ENCODE peak calls at places on chromosomes 6 and 20, in five cellular contexts. O is colonic mucosa, J is neural progenitor cell, X is adipocyte, W is brain microvascular endothelial cell. D is an unnamed sample.

GRCh38 chr6:64326939-64327338 is 691.3 kb downstream of the PHF3 start:
- DNase-seq in J (no peak), X (no peak), O (no peak), W (no peak), D (no peak)

GRCh38 chr6:57130784-57131183 is 40.8 kb downstream of the ZNF451 start:
- DNase-seq in X (no peak), O (no peak), J (no peak), W (no peak), D (no peak)

GRCh38 chr20:30912006-30912660 is 345.3 kb upstream of the DEFB115 start:
- DNase-seq in J (peak; percentile 69), O (no peak), X (no peak), W (no peak), D (no peak)

GRCh38 chr6:447381-448165 is 56.0 kb downstream of the IRF4 start:
- DNase-seq in X (no peak), J (no peak), W (no peak), O (no peak), D (no peak)

GRCh38 chr20:9912858-9913434 is 74.1 kb upstream of the PAK5 start:
- DNase-seq in O (peak; percentile 27), X (peak; percentile 77), W (peak; percentile 65), J (peak; percentile 62), D (peak; percentile 67)

GRCh38 chr6:120556491-120556890 is 777.8 kb downstream of the TBC1D32 start:
- DNase-seq in W (no peak), O (no peak), X (no peak), J (no peak), D (no peak)

GRCh38 chr20:46670585-46671584 is 18.4 kb downstream of the TP53RK start:
- DNase-seq in J (no peak), O (no peak), X (no peak), W (no peak), D (no peak)

GRCh38 chr6:2355155-2355554 is 109.8 kb upstream of the GMDS start:
- DNase-seq in O (no peak), X (no peak), J (no peak), W (no peak), D (no peak)

GRCh38 chr20:12729326-12729725 is 279.4 kb upstream of the SPTLC3 start:
- DNase-seq in O (no peak), X (no peak), J (no peak), W (no peak), D (no peak)

GRCh38 chr6:161127071-161127740 is 135.6 kb downstream of the MAP3K4 start:
- DNase-seq in X (no peak), W (no peak), J (no peak), O (no peak), D (no peak)

GRCh38 chr6:150207931-150208570 is 65.2 kb downstream of the PPP1R14C start:
- DNase-seq in J (no peak), O (no peak), W (no peak), X (peak; percentile 48), D (no peak)

GRCh38 chr20:4633780-4634179 is 87.9 kb upstream of the PRND start:
- DNase-seq in O (no peak), W (peak; percentile 75), X (peak; percentile 86), J (no peak), D (no peak)

GRCh38 chr6:98777762-98778161 is 56.6 kb upstream of the POU3F2 start:
- DNase-seq in X (no peak), J (no peak), O (no peak), W (no peak), D (no peak)

GRCh38 chr6:132715204-132715603 is 1.3 kb upstream of the VNN1 start:
- DNase-seq in W (peak; percentile 74), O (peak; percentile 47), J (peak; percentile 75), X (peak; percentile 58), D (peak; percentile 68)

GRCh38 chr6:21586760-21587181 is 6.8 kb upstream of the SOX4 start:
- DNase-seq in O (peak; percentile 77), X (no peak), J (no peak), W (no peak), D (peak; percentile 80)

GRCh38 chr6:3022765-3023662 is 23.3 kb downstream of the NQO2 start:
- DNase-seq in W (peak; percentile 2), O (peak; percentile 46), X (peak; percentile 30), J (no peak), D (peak; percentile 54)

GRCh38 chr20:15654208-15654649 is 919.0 kb downstream of the KIF16B start:
- DNase-seq in X (peak; percentile 43), W (peak; percentile 49), J (peak; percentile 74), O (peak; percentile 54), D (no peak)

GRCh38 chr6:25050356-25050755 is 114.6 kb upstream of the RIPOR2 start:
- DNase-seq in O (no peak), J (no peak), X (peak; percentile 83), W (peak; percentile 34), D (no peak)

GRCh38 chr6:149026530-149026942 is 279.7 kb downstream of the UST start:
- DNase-seq in O (peak; percentile 38), W (peak; percentile 86), J (peak; percentile 80), X (peak; percentile 87), D (no peak)

GRCh38 chr6:42642794-42643193 is 79.0 kb downstream of the UBR2 start:
- DNase-seq in X (no peak), J (no peak), W (no peak), O (no peak), D (no peak)

GRCh38 chr20:58598271-58599015 is 52.6 kb upstream of the STX16 start:
- DNase-seq in X (peak; percentile 78), O (peak; percentile 28), J (no peak), W (no peak), D (no peak)

GRCh38 chr6:26221186-26221585 is 134.0 kb downstream of the HFE start:
- DNase-seq in O (no peak), W (no peak), X (no peak), J (no peak), D (no peak)

GRCh38 chr6:42796171-42796570 is 14.3 kb downstream of the BICRAL start:
- DNase-seq in O (no peak), J (no peak), X (no peak), W (no peak), D (no peak)

GRCh38 chr6:24492475-24492874 is 2.3 kb upstream of the ALDH5A1 start:
- DNase-seq in O (peak; percentile 32), W (no peak), X (no peak), J (peak; percentile 50), D (peak; percentile 27)

GRCh38 chr20:50514750-50515149 is 4.6 kb downstream of the PTPN1 start:
- DNase-seq in X (no peak), J (no peak), O (no peak), W (no peak), D (no peak)

GRCh38 chr20:62804021-62804631 is 509 bp upstream of the OGFR start:
- DNase-seq in J (no peak), O (no peak), W (no peak), X (peak; percentile 14), D (peak; percentile 46)

GRCh38 chr6:52503853-52504777 is 72.7 kb downstream of the TRAM2 start:
- DNase-seq in W (peak; percentile 85), O (peak; percentile 99), X (peak; percentile 39), J (no peak), D (peak; percentile 96)

GRCh38 chr6:85436408-85436807 is 13.5 kb upstream of the NT5E start:
- DNase-seq in J (no peak), O (no peak), W (no peak), X (peak; percentile 73), D (no peak)

GRCh38 chr6:18990313-18990978 is 603.3 kb downstream of the RNF144B start:
- DNase-seq in X (peak; percentile 56), J (peak; percentile 93), O (peak; percentile 74), W (peak; percentile 49), D (peak; percentile 73)

GRCh38 chr6:132298344-132298949 is 102.8 kb downstream of the MOXD1 start:
- DNase-seq in J (peak; percentile 62), W (peak; percentile 73), O (peak; percentile 59), X (peak; percentile 85), D (peak; percentile 75)

DNA sequence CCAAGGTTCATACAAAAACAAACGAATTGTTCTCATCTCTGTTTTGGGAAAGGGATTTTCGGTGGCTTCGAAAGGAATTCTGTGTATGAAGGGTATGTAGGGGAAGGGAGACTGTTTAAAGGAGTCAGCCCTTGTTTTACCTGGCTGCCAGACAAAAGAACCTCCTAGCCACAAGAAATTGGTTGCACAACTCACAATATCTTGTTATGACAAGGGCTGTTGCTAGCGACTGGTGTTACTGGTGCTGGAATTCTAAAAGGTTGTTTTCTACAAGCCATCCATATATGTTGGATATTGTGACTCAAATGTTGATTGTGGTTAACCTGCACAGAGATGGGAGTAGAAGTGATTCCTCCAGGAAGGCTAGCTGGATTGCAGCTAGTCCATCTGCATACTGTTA is 34.6 kb upstream of the CITED2 start:
- DNase-seq in W (peak; percentile 67), O (no peak), J (no peak), X (peak; percentile 65), D (no peak)
- H3K4me3 ChIP-seq in W (no peak overlapping the region), O (no peak overlapping the region), J (no peak overlapping the region), X (no peak overlapping the region), D (no peak overlapping the region)

DNA sequence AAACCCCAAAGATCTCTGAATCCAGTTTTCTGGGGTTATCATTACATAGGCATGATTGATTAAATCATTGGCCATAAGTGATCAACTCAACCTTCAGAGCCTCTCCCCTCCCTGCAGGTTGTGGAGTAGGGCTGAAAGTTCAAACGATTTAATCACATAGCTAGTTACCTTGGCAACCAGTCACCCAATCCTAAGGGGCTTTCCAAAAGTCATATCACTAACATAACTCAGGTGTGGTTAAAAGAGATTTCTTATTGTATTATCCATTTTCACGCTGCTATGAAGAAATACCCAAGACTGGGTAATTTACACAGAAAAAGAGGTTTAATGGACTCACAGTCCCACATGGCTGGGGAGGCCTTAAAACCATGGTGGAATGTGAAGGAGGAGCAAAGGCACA is 935.1 kb upstream of the SLC35B3 start:
- DNase-seq in J (no peak), X (no peak), O (no peak), W (no peak), D (no peak)
- H3K4me3 ChIP-seq in J (no peak overlapping the region), X (no peak overlapping the region), O (no peak overlapping the region), W (no peak overlapping the region), D (no peak overlapping the region)

GRCh38 chr6:13926378-13926777 is 1.6 kb downstream of the RNF182 start:
- DNase-seq in O (no peak), X (no peak), W (no peak), J (no peak), D (no peak)
- H3K4me3 ChIP-seq in O (no peak overlapping the region), X (no peak overlapping the region), W (no peak overlapping the region), J (no peak overlapping the region), D (no peak overlapping the region)

GRCh38 chr6:100879317-100879716 is 1.8 kb downstream of the ASCC3 start:
- DNase-seq in J (peak; percentile 32), O (no peak), W (no peak), X (no peak), D (no peak)

GRCh38 chr6:100880149-100880900 is 804 bp downstream of the ASCC3 start:
- DNase-seq in O (peak; percentile 46), J (no peak), W (peak; percentile 9), X (peak; percentile 80), D (no peak)

GRCh38 chr6:100877851-100878250 is 3.3 kb downstream of the ASCC3 start:
- DNase-seq in W (no peak), J (no peak), O (no peak), X (no peak), D (no peak)

GRCh38 chr6:100880901-100881706 is at the start of gene ASCC3:
- DNase-seq in O (peak; percentile 97), X (peak; percentile 97), W (peak; percentile 88), J (peak; percentile 94), D (peak; percentile 97)

DNA sequence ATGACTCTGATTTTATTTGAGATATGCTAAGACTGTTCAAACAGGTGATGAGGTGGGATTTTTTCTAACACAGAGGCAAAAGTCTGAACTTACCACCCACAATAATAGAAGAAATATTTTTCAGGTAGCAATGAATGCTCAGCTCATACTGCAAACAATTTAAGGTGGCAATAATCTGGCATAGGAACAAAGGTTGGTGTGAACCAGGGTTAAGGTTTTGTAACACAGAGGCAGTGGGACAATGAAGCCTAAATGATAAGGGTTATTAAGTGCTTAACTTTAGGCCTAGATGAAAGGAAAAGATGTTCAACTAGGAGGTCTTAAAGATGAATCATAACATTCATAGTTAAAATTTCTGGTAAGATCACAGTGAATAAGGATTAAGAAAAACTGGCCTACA is 4.9 kb downstream of the ASCC3 start:
- DNase-seq in X (no peak), W (no peak), O (no peak), J (no peak), D (no peak)
- H3K4me3 ChIP-seq in X (no peak overlapping the region), W (no peak overlapping the region), O (no peak overlapping the region), J (no peak overlapping the region), D (no peak overlapping the region)